ENCODE peak calls at places on chromosome X, in four cellular contexts. One of them, this sample, is unnamed.

GRCh38 chrX:54413753-54414152 is 26.5 kb upstream of the TSR2 start:
- DNase-seq in left cardiac atrium: no peak
- DNase-seq in H54: no peak
- DNase-seq in nephron progenitor cell: no peak
- DNase-seq in this sample: no peak

GRCh38 chrX:86910602-86911311 is 606.8 kb upstream of the KLHL4 start:
- DNase-seq in H54: no peak
- DNase-seq in nephron progenitor cell: no peak
- DNase-seq in left cardiac atrium: no peak
- DNase-seq in this sample: no peak

GRCh38 chrX:118356154-118356701 is 10.3 kb downstream of the WDR44 start:
- DNase-seq in H54: no peak
- DNase-seq in left cardiac atrium: no peak
- DNase-seq in nephron progenitor cell: no peak
- DNase-seq in this sample: no peak

GRCh38 chrX:37905436-37906147 is 58.2 kb upstream of the DYNLT3 start:
- DNase-seq in H54: peak; percentile 3
- DNase-seq in nephron progenitor cell: peak; percentile 49
- DNase-seq in left cardiac atrium: no peak
- DNase-seq in this sample: no peak

GRCh38 chrX:71996826-71997225 is 86.2 kb downstream of the NHSL2 start:
- DNase-seq in left cardiac atrium: peak; percentile 75
- DNase-seq in H54: no peak
- DNase-seq in nephron progenitor cell: no peak
- DNase-seq in this sample: no peak

GRCh38 chrX:103157511-103158316 is 57.2 kb upstream of the BEX4 start:
- DNase-seq in H54: no peak
- DNase-seq in left cardiac atrium: no peak
- DNase-seq in nephron progenitor cell: peak; percentile 21
- DNase-seq in this sample: no peak

GRCh38 chrX:50691820-50692219 is 122.2 kb downstream of the SHROOM4 start:
- DNase-seq in H54: peak; percentile 0
- DNase-seq in nephron progenitor cell: peak; percentile 8
- DNase-seq in left cardiac atrium: no peak
- DNase-seq in this sample: no peak

GRCh38 chrX:109389917-109390316 is 92.0 kb downstream of the GUCY2F start:
- DNase-seq in nephron progenitor cell: no peak
- DNase-seq in left cardiac atrium: no peak
- DNase-seq in H54: no peak
- DNase-seq in this sample: no peak

GRCh38 chrX:646228-646495 is 15.6 kb downstream of the SHOX start:
- DNase-seq in H54: no peak
- DNase-seq in nephron progenitor cell: no peak
- DNase-seq in left cardiac atrium: no peak
- DNase-seq in this sample: no peak

GRCh38 chrX:74535211-74535621 is 79.2 kb downstream of the RLIM start:
- DNase-seq in nephron progenitor cell: peak; percentile 6
- DNase-seq in left cardiac atrium: no peak
- DNase-seq in H54: no peak
- DNase-seq in this sample: no peak

GRCh38 chrX:70044541-70045245 is 5.0 kb downstream of the AWAT2 start:
- DNase-seq in left cardiac atrium: no peak
- DNase-seq in H54: no peak
- DNase-seq in nephron progenitor cell: no peak
- DNase-seq in this sample: no peak

GRCh38 chrX:2707334-2707760 is 16.3 kb downstream of the CD99 start:
- DNase-seq in nephron progenitor cell: peak; percentile 37
- DNase-seq in left cardiac atrium: peak; percentile 54
- DNase-seq in H54: peak; percentile 62
- DNase-seq in this sample: peak; percentile 82

GRCh38 chrX:123698979-123699378 is 33.9 kb downstream of the THOC2 start:
- DNase-seq in H54: no peak
- DNase-seq in left cardiac atrium: no peak
- DNase-seq in nephron progenitor cell: no peak
- DNase-seq in this sample: no peak

GRCh38 chrX:72735561-72735960 is 21.5 kb upstream of the PHKA1 start:
- DNase-seq in H54: no peak
- DNase-seq in nephron progenitor cell: no peak
- DNase-seq in left cardiac atrium: no peak
- DNase-seq in this sample: no peak

GRCh38 chrX:136336623-136337022 is 35.9 kb downstream of the ADGRG4 start:
- DNase-seq in nephron progenitor cell: no peak
- DNase-seq in left cardiac atrium: no peak
- DNase-seq in H54: no peak
- DNase-seq in this sample: no peak

GRCh38 chrX:111098874-111099273 is 2.9 kb downstream of the PAK3 start:
- DNase-seq in H54: peak; percentile 33
- DNase-seq in nephron progenitor cell: peak; percentile 85
- DNase-seq in left cardiac atrium: peak; percentile 23
- DNase-seq in this sample: no peak

GRCh38 chrX:68090266-68090665 is 343.0 kb downstream of the OPHN1 start:
- DNase-seq in H54: no peak
- DNase-seq in nephron progenitor cell: no peak
- DNase-seq in left cardiac atrium: no peak
- DNase-seq in this sample: no peak

GRCh38 chrX:13263560-13264251 is 56.1 kb downstream of the ATXN3L start:
- DNase-seq in H54: no peak
- DNase-seq in nephron progenitor cell: no peak
- DNase-seq in left cardiac atrium: no peak
- DNase-seq in this sample: no peak

GRCh38 chrX:152923599-152923998 is 25.7 kb downstream of the ZNF185 start:
- DNase-seq in left cardiac atrium: no peak
- DNase-seq in H54: no peak
- DNase-seq in nephron progenitor cell: no peak
- DNase-seq in this sample: no peak

GRCh38 chrX:67998540-67998939 is 434.8 kb downstream of the OPHN1 start:
- DNase-seq in H54: no peak
- DNase-seq in nephron progenitor cell: no peak
- DNase-seq in left cardiac atrium: no peak
- DNase-seq in this sample: no peak

GRCh38 chrX:102832661-102833060 is 104.4 kb upstream of the RAB40AL start:
- DNase-seq in nephron progenitor cell: no peak
- DNase-seq in H54: peak; percentile 51
- DNase-seq in left cardiac atrium: no peak
- DNase-seq in this sample: peak; percentile 3